ENCODE peak calls at places on chromosomes 11 and 22, in nine cellular contexts. One of them, this sample, is unnamed.
A peak's percentile ranks its signal among the peaks of the same experiment; 100 is the strongest.

GRCh38 chr11:123228489-123229163 is 33.6 kb upstream of the CLMP start:
- DNase-seq in PC-3: no peak
- DNase-seq in psoas muscle: no peak
- DNase-seq in aorta: no peak
- DNase-seq in coronary artery: no peak
- DNase-seq in neuronal stem cell: no peak
- DNase-seq in BJ: no peak
- DNase-seq in upper lobe of right lung: no peak
- DNase-seq in RWPE2: no peak
- DNase-seq in this sample: no peak

GRCh38 chr11:22115470-22116037 is 77.3 kb upstream of the ANO5 start:
- DNase-seq in PC-3: no peak
- DNase-seq in psoas muscle: peak; percentile 52
- DNase-seq in aorta: no peak
- DNase-seq in coronary artery: no peak
- DNase-seq in neuronal stem cell: no peak
- DNase-seq in BJ: no peak
- DNase-seq in upper lobe of right lung: no peak
- DNase-seq in RWPE2: no peak
- DNase-seq in this sample: no peak

GRCh38 chr11:93986716-93987115 is 34.4 kb upstream of the HEPHL1 start:
- DNase-seq in PC-3: peak; percentile 91
- DNase-seq in psoas muscle: no peak
- DNase-seq in aorta: no peak
- DNase-seq in coronary artery: no peak
- DNase-seq in neuronal stem cell: no peak
- DNase-seq in BJ: no peak
- DNase-seq in upper lobe of right lung: peak; percentile 65
- DNase-seq in RWPE2: no peak
- DNase-seq in this sample: peak; percentile 13

GRCh38 chr11:109865558-109866186 is 227.5 kb upstream of the ZC3H12C start:
- DNase-seq in PC-3: peak; percentile 62
- DNase-seq in psoas muscle: no peak
- DNase-seq in aorta: no peak
- DNase-seq in coronary artery: no peak
- DNase-seq in neuronal stem cell: no peak
- DNase-seq in BJ: no peak
- DNase-seq in upper lobe of right lung: no peak
- DNase-seq in RWPE2: no peak
- DNase-seq in this sample: no peak

GRCh38 chr11:296976-297665 is 2.2 kb downstream of the IFITM5 start:
- DNase-seq in PC-3: no peak
- DNase-seq in psoas muscle: peak; percentile 58
- DNase-seq in aorta: peak; percentile 45
- DNase-seq in coronary artery: no peak
- DNase-seq in neuronal stem cell: no peak
- DNase-seq in BJ: no peak
- DNase-seq in upper lobe of right lung: peak; percentile 60
- DNase-seq in RWPE2: peak; percentile 40
- DNase-seq in this sample: no peak

GRCh38 chr11:35163707-35164496 is 24.9 kb downstream of the CD44 start:
- DNase-seq in PC-3: no peak
- DNase-seq in psoas muscle: no peak
- DNase-seq in aorta: no peak
- DNase-seq in coronary artery: no peak
- DNase-seq in neuronal stem cell: no peak
- DNase-seq in BJ: no peak
- DNase-seq in upper lobe of right lung: no peak
- DNase-seq in RWPE2: no peak
- DNase-seq in this sample: no peak

GRCh38 chr11:32935462-32936029 is 42.9 kb downstream of the QSER1 start:
- DNase-seq in PC-3: no peak
- DNase-seq in psoas muscle: no peak
- DNase-seq in aorta: no peak
- DNase-seq in coronary artery: no peak
- DNase-seq in neuronal stem cell: no peak
- DNase-seq in BJ: no peak
- DNase-seq in upper lobe of right lung: no peak
- DNase-seq in RWPE2: no peak
- DNase-seq in this sample: no peak

GRCh38 chr11:5600374-5600851 is 4.0 kb downstream of the TRIM6 start:
- DNase-seq in PC-3: peak; percentile 72
- DNase-seq in psoas muscle: peak; percentile 67
- DNase-seq in aorta: peak; percentile 84
- DNase-seq in coronary artery: no peak
- DNase-seq in neuronal stem cell: peak; percentile 55
- DNase-seq in BJ: no peak
- DNase-seq in upper lobe of right lung: peak; percentile 82
- DNase-seq in RWPE2: no peak
- DNase-seq in this sample: peak; percentile 81

GRCh38 chr11:19939415-19939929 is 220.8 kb downstream of the DBX1 start:
- DNase-seq in PC-3: no peak
- DNase-seq in psoas muscle: no peak
- DNase-seq in aorta: no peak
- DNase-seq in coronary artery: peak; percentile 43
- DNase-seq in neuronal stem cell: no peak
- DNase-seq in BJ: no peak
- DNase-seq in upper lobe of right lung: no peak
- DNase-seq in RWPE2: no peak
- DNase-seq in this sample: no peak

GRCh38 chr11:109435121-109435742 is 13.2 kb downstream of the C11orf87 start:
- DNase-seq in PC-3: peak; percentile 76
- DNase-seq in psoas muscle: no peak
- DNase-seq in aorta: no peak
- DNase-seq in coronary artery: no peak
- DNase-seq in neuronal stem cell: no peak
- DNase-seq in BJ: no peak
- DNase-seq in upper lobe of right lung: no peak
- DNase-seq in RWPE2: no peak
- DNase-seq in this sample: no peak

DNA sequence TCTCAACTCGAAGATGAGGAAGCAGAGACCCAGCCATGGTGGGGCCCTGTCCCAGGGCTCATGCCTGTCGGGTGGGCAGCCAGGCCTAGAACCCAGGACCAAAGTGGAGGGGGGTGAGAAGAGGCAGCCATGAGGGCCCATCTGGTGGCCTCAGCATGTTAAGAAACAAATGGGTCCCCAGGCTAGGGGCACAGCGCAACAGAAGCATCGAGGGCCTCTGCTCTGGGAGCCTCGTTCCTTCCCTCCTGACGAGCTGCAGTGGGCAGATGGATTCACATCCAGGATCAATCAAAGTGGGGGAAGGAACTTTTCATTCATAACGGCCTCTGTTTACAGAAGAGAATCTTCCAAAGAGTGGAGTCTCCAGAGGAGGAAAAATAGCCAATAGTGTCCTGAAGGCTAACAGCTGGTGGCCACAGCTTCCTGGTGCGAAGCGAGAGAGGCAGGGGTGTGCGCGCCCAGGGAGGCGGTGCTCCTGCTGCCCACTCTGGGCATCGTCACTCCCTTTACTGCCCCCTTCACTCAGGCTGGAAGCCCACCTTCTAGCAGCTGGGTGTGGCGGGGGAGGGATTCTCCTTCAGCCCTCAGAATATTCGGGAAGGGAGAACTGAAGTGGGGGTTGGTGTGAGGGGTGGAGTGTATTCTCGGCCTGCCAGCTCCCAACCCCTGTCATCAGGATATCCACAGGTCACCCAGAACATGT is 4.3 kb downstream of the CBX7 start:
- DNase-seq in PC-3: no peak
- DNase-seq in psoas muscle: peak; percentile 45
- DNase-seq in aorta: no peak
- DNase-seq in coronary artery: no peak
- DNase-seq in neuronal stem cell: no peak
- DNase-seq in BJ: no peak
- DNase-seq in upper lobe of right lung: peak; percentile 53
- DNase-seq in RWPE2: no peak
- DNase-seq in this sample: no peak
- H3K4me3 ChIP-seq in PC-3: no peak overlapping the region
- H3K4me3 ChIP-seq in psoas muscle: no peak overlapping the region
- H3K4me3 ChIP-seq in aorta: no peak overlapping the region
- H3K4me3 ChIP-seq in coronary artery: peak overlapping the region; percentile 98
- H3K4me3 ChIP-seq in neuronal stem cell: no peak overlapping the region
- H3K4me3 ChIP-seq in BJ: no peak overlapping the region
- H3K4me3 ChIP-seq in upper lobe of right lung: no peak overlapping the region
- H3K4me3 ChIP-seq in RWPE2: no peak overlapping the region
- H3K4me3 ChIP-seq in this sample: no peak overlapping the region

DNA sequence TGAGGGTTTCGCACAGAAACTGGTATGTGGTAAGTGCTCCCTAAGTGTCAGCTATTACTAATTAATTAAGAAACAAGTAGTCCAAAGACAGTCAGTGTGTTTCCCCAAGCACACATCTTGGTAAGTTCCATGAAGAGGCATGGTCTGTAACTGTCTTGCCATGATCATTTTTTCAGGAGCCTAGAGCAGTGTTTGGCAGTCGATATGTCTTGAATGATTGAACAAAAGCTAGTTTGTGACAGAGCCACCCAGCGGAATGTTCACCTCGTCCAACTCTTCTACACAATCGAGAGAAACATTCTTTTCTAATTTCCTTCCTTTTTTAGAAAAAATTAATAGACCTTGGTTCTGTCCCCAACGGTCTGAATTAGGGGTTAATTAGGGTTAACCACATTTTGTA is 57.5 kb upstream of the FTH1 start:
- DNase-seq in PC-3: no peak
- DNase-seq in psoas muscle: no peak
- DNase-seq in aorta: no peak
- DNase-seq in coronary artery: no peak
- DNase-seq in neuronal stem cell: no peak
- DNase-seq in BJ: no peak
- DNase-seq in upper lobe of right lung: no peak
- DNase-seq in RWPE2: no peak
- DNase-seq in this sample: no peak
- H3K4me3 ChIP-seq in PC-3: peak overlapping the region; percentile 14
- H3K4me3 ChIP-seq in psoas muscle: no peak overlapping the region
- H3K4me3 ChIP-seq in aorta: no peak overlapping the region
- H3K4me3 ChIP-seq in coronary artery: no peak overlapping the region
- H3K4me3 ChIP-seq in neuronal stem cell: no peak overlapping the region
- H3K4me3 ChIP-seq in BJ: no peak overlapping the region
- H3K4me3 ChIP-seq in upper lobe of right lung: no peak overlapping the region
- H3K4me3 ChIP-seq in RWPE2: no peak overlapping the region
- H3K4me3 ChIP-seq in this sample: no peak overlapping the region

DNA sequence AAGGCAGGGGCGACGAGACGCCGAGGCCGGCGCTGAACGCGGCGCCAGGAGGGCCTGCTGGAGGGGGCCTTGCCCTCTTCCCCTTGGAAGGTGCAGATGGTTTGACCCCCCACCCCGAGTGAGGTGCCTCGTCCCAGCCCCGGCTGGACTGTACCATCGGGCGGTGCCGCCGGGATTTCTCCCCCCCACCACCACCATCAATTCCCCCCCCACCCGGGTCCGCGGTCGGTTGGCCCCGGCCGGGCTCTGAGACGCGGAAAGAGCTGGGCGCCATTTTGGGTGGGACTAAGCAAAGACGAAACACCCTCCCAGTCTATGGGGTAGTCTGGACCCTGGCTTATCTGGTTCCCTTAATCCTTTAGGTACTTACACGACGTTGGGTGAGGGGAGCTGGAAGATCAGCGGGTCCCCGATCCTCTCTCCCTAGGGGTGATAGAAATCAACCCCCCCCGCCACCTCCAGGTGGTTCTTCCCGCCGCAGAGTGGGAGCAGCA is at the start of gene PRDM10:
- DNase-seq in PC-3: peak; percentile 90
- DNase-seq in psoas muscle: peak; percentile 98
- DNase-seq in aorta: peak; percentile 95
- DNase-seq in coronary artery: peak; percentile 95
- DNase-seq in neuronal stem cell: peak; percentile 95
- DNase-seq in BJ: peak; percentile 26
- DNase-seq in upper lobe of right lung: peak; percentile 96
- DNase-seq in RWPE2: peak; percentile 91
- DNase-seq in this sample: peak; percentile 52
- H3K4me3 ChIP-seq in PC-3: peak within 1 kb of the TSS; percentile 86
- H3K4me3 ChIP-seq in psoas muscle: peak within 1 kb of the TSS; percentile 84
- H3K4me3 ChIP-seq in aorta: peak within 1 kb of the TSS; percentile 94
- H3K4me3 ChIP-seq in coronary artery: peak within 1 kb of the TSS; percentile 94
- H3K4me3 ChIP-seq in neuronal stem cell: peak within 1 kb of the TSS; percentile 99
- H3K4me3 ChIP-seq in BJ: peak within 1 kb of the TSS; percentile 71
- H3K4me3 ChIP-seq in upper lobe of right lung: peak within 1 kb of the TSS; percentile 81
- H3K4me3 ChIP-seq in RWPE2: peak within 1 kb of the TSS; percentile 99
- H3K4me3 ChIP-seq in this sample: peak within 1 kb of the TSS; percentile 69

GRCh38 chr22:36147196-36147788 is 13.3 kb downstream of the APOL3 start:
- DNase-seq in PC-3: no peak
- DNase-seq in psoas muscle: no peak
- DNase-seq in aorta: no peak
- DNase-seq in coronary artery: no peak
- DNase-seq in neuronal stem cell: peak; percentile 9
- DNase-seq in BJ: no peak
- DNase-seq in upper lobe of right lung: no peak
- DNase-seq in RWPE2: no peak
- DNase-seq in this sample: no peak

GRCh38 chr22:36143956-36144355 is 16.6 kb downstream of the APOL3 start:
- DNase-seq in PC-3: no peak
- DNase-seq in psoas muscle: no peak
- DNase-seq in aorta: no peak
- DNase-seq in coronary artery: no peak
- DNase-seq in neuronal stem cell: no peak
- DNase-seq in BJ: no peak
- DNase-seq in upper lobe of right lung: no peak
- DNase-seq in RWPE2: no peak
- DNase-seq in this sample: no peak

GRCh38 chr22:36145881-36146280 is 14.7 kb downstream of the APOL3 start:
- DNase-seq in PC-3: no peak
- DNase-seq in psoas muscle: no peak
- DNase-seq in aorta: no peak
- DNase-seq in coronary artery: no peak
- DNase-seq in neuronal stem cell: no peak
- DNase-seq in BJ: no peak
- DNase-seq in upper lobe of right lung: no peak
- DNase-seq in RWPE2: no peak
- DNase-seq in this sample: no peak

GRCh38 chr22:36143066-36143815 is 17.3 kb downstream of the APOL3 start:
- DNase-seq in PC-3: no peak
- DNase-seq in psoas muscle: no peak
- DNase-seq in aorta: no peak
- DNase-seq in coronary artery: no peak
- DNase-seq in neuronal stem cell: no peak
- DNase-seq in BJ: no peak
- DNase-seq in upper lobe of right lung: no peak
- DNase-seq in RWPE2: no peak
- DNase-seq in this sample: no peak

DNA sequence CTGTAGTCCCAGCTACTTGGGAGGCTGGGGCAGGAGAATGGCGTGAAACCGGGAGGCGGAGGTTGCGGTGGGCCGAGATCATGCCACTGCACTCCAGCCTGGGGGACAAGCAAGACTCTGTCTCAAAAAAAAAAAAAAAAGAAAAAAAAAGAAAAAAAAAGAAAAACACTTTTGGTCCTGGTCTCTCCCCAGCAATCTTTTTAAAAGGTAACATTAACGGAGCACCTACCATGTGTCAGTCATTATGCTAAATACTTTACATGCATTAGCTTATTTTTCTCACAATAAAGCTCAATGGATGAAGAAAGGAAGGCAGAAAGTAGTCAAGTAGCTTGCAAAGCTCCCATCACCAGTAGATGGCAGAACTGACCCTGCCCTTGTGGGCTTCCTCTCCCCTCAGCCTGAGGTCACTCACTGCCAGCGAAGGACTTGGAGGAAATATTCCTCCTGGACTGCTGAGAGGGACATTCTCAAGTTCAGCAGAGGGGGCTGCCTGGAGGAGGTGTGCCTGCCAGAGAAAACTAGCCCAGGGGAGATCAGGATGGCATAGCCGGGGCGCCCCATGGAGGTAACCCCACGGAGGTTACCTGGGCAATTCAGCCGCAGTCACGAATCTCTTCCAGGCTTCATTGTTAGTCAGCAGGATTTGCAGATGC is 15.5 kb downstream of the APOL3 start:
- DNase-seq in PC-3: peak; percentile 51
- DNase-seq in psoas muscle: peak; percentile 75
- DNase-seq in aorta: peak; percentile 65
- DNase-seq in coronary artery: no peak
- DNase-seq in neuronal stem cell: peak; percentile 42
- DNase-seq in BJ: no peak
- DNase-seq in upper lobe of right lung: no peak
- DNase-seq in RWPE2: no peak
- DNase-seq in this sample: no peak
- H3K4me3 ChIP-seq in PC-3: no peak overlapping the region
- H3K4me3 ChIP-seq in psoas muscle: no peak overlapping the region
- H3K4me3 ChIP-seq in aorta: no peak overlapping the region
- H3K4me3 ChIP-seq in coronary artery: no peak overlapping the region
- H3K4me3 ChIP-seq in neuronal stem cell: no peak overlapping the region
- H3K4me3 ChIP-seq in BJ: no peak overlapping the region
- H3K4me3 ChIP-seq in upper lobe of right lung: no peak overlapping the region
- H3K4me3 ChIP-seq in RWPE2: no peak overlapping the region
- H3K4me3 ChIP-seq in this sample: no peak overlapping the region